ENCODE peak calls at places on chromosomes 11 and 22, in four cellular contexts. L, F, N and K are unnamed samples.

GRCh38 chr11:93967944-93968343 is 53.2 kb upstream of the HEPHL1 start:
- DNase-seq in F (no peak), L (no peak), N (no peak), K (no peak)

GRCh38 chr11:29159552-29160465 is 857.0 kb downstream of the KCNA4 start:
- DNase-seq in L (no peak), N (peak), F (no peak), K (peak)

GRCh38 chr11:3807856-3808845 is at the start of gene PGAP2:
- DNase-seq in F (no peak), N (peak), L (peak), K (peak)

GRCh38 chr22:33539902-33540751 is 380.1 kb downstream of the LARGE1 start:
- DNase-seq in L (peak), N (peak), F (no peak), K (peak)

GRCh38 chr11:10058356-10058755 is 235.7 kb downstream of the SBF2 start:
- DNase-seq in F (no peak), N (no peak), L (no peak), K (no peak)

GRCh38 chr11:119518746-119519382 is 95.9 kb upstream of the THY1 start:
- DNase-seq in F (no peak), L (no peak), N (no peak), K (no peak)

GRCh38 chr22:41913842-41914534 is 886 bp downstream of the SHISA8 start:
- DNase-seq in F (no peak), L (no peak), N (no peak), K (no peak)

GRCh38 chr22:31177420-31178162 is 17.6 kb downstream of the RNF185 start:
- DNase-seq in F (no peak), L (no peak), N (peak), K (peak)

GRCh38 chr11:7572001-7572712 is 58.4 kb downstream of the PPFIBP2 start:
- DNase-seq in F (no peak), N (no peak), L (no peak), K (no peak)

GRCh38 chr11:71307811-71308645 is 55.7 kb upstream of the SHANK2 start:
- DNase-seq in F (no peak), L (no peak), N (no peak), K (peak)

GRCh38 chr11:75240381-75241035 is at the start of gene TPBGL:
- DNase-seq in F (no peak), L (peak), N (no peak), K (no peak)

GRCh38 chr11:78074756-78075155 is 4.9 kb downstream of the NDUFC2 start:
- DNase-seq in L (no peak), F (no peak), N (no peak), K (no peak)

GRCh38 chr22:32801436-32802290 is at the start of gene TIMP3:
- DNase-seq in F (no peak), L (peak), N (peak), K (peak)

GRCh38 chr11:119445356-119445755 is 22.4 kb upstream of the THY1 start:
- DNase-seq in L (no peak), N (no peak), F (no peak), K (no peak)

GRCh38 chr11:69209936-69210659 is 54.4 kb downstream of the SMIM38 start:
- DNase-seq in F (no peak), N (peak), L (no peak), K (no peak)

GRCh38 chr11:125167954-125168821 is 3.6 kb downstream of the PKNOX2 start:
- DNase-seq in F (no peak), N (peak), L (no peak), K (no peak)

GRCh38 chr11:110190885-110191284 is 97.7 kb downstream of the ZC3H12C start:
- DNase-seq in L (no peak), N (no peak), F (no peak), K (no peak)

GRCh38 chr22:41915035-41915782 is at the start of gene SHISA8:
- DNase-seq in F (no peak), L (no peak), N (peak), K (no peak)

GRCh38 chr11:19173004-19173689 is 28.6 kb downstream of the CSRP3 start:
- DNase-seq in L (no peak), N (no peak), F (no peak), K (no peak)

GRCh38 chr11:21909145-21909544 is 283.7 kb upstream of the ANO5 start:
- DNase-seq in L (no peak), F (no peak), N (no peak), K (peak)

GRCh38 chr11:119681537-119681936 is 47.5 kb downstream of the NECTIN1 start:
- DNase-seq in N (no peak), L (no peak), F (no peak), K (no peak)

GRCh38 chr22:49269371-49269770 is 558.3 kb downstream of the BRD1 start:
- DNase-seq in N (no peak), F (no peak), L (no peak), K (no peak)

GRCh38 chr11:126604461-126604860 is 249.0 kb downstream of the ST3GAL4 start:
- DNase-seq in F (no peak), N (no peak), L (no peak), K (no peak)

GRCh38 chr11:69654660-69655478 is 13.9 kb downstream of the CCND1 start:
- DNase-seq in L (no peak), F (no peak), N (peak), K (peak)

GRCh38 chr11:2541321-2541680 is 96.5 kb downstream of the KCNQ1 start:
- DNase-seq in F (no peak), L (no peak), N (no peak), K (no peak)

GRCh38 chr11:70694371-70694770 is 296.0 kb downstream of the CTTN start:
- DNase-seq in N (no peak), F (no peak), L (no peak), K (no peak)